ENCODE peak calls at places on chromosomes 2 and 18, in six cellular contexts. E is NCI-H1417 treated with DMSO at 0.1 percent for 48 hours, D is H4, V is fibroblast of villous mesenchyme, O is PC-3, H is BE2C. M is an unnamed sample.

GRCh38 chr2:101830555-101830954 is 133.0 kb downstream of the MAP4K4 start:
- DNase-seq in E (no peak), D (no peak), V (peak; percentile 55), O (peak; percentile 45), H (no peak), M (peak; percentile 13)

GRCh38 chr18:44589709-44590108 is 91.0 kb upstream of the SETBP1 start:
- DNase-seq in E (no peak), D (peak; percentile 91), V (peak; percentile 80), O (peak; percentile 75), H (no peak), M (no peak)

GRCh38 chr18:60146220-60146960 is 226.2 kb downstream of the MC4R start:
- DNase-seq in E (no peak), D (no peak), V (no peak), O (no peak), H (peak; percentile 6), M (no peak)

GRCh38 chr2:240871071-240871958 is 2.7 kb downstream of the AGXT start:
- DNase-seq in E (no peak), D (no peak), V (no peak), O (no peak), H (no peak), M (no peak)

GRCh38 chr2:128536925-128537620 is 218.4 kb upstream of the HS6ST1 start:
- DNase-seq in E (no peak), D (peak; percentile 97), V (peak; percentile 79), O (peak; percentile 71), H (no peak), M (no peak)

GRCh38 chr2:64262068-64262467 is 117.8 kb upstream of the PELI1 start:
- DNase-seq in E (no peak), D (no peak), V (peak; percentile 71), O (no peak), H (no peak), M (no peak)

GRCh38 chr18:47077111-47077510 is 41.7 kb upstream of the ELOA2 start:
- DNase-seq in E (no peak), D (no peak), V (no peak), O (no peak), H (no peak), M (no peak)

GRCh38 chr2:181602017-181602416 is 54.9 kb downstream of the CERKL start:
- DNase-seq in E (no peak), D (no peak), V (no peak), O (no peak), H (no peak), M (no peak)

GRCh38 chr18:37138456-37138855 is 309.5 kb downstream of the KIAA1328 start:
- DNase-seq in E (no peak), D (no peak), V (no peak), O (no peak), H (no peak), M (no peak)

GRCh38 chr2:227890495-227891079 is 19.2 kb downstream of the DAW1 start:
- DNase-seq in E (peak; percentile 45), D (peak; percentile 41), V (peak; percentile 65), O (peak; percentile 80), H (no peak), M (no peak)

GRCh38 chr2:69798466-69798908 is 31.0 kb upstream of the GMCL1 start:
- DNase-seq in E (no peak), D (no peak), V (peak; percentile 61), O (no peak), H (no peak), M (no peak)

GRCh38 chr18:46706968-46707367 is 49.9 kb downstream of the ST8SIA5 start:
- DNase-seq in E (no peak), D (no peak), V (no peak), O (peak; percentile 59), H (no peak), M (no peak)

GRCh38 chr2:165407464-165407863 is 62.0 kb upstream of the CSRNP3 start:
- DNase-seq in E (no peak), D (no peak), V (no peak), O (peak; percentile 25), H (no peak), M (no peak)

GRCh38 chr2:111171337-111171930 is 50.7 kb downstream of the BCL2L11 start:
- DNase-seq in E (no peak), D (no peak), V (no peak), O (peak; percentile 62), H (peak; percentile 13), M (no peak)